ENCODE peak calls at places on chromosome 17, in ten cellular contexts. L is endothelial cell; Z is CD4-positive, alpha-beta memory T cell; I is mammary epithelial cell; A is left ventricle myocardium inferior; H is stimulated activated naive CD4-positive, alpha-beta T cell; J is renal cortical epithelial cell; W is activated CD8-positive, alpha-beta memory T cell treated with anti-CD3 and anti-CD28 coated beads for 1 hour; T is H4; F is stimulated activated CD8-positive, alpha-beta memory T cell treated with anti-CD3 and anti-CD28 coated beads, Interleukin-15, amount 100 ng/mL, for 24 hours. Y is an unnamed sample.

GRCh38 chr17:50636804-50637195 is 2.1 kb downstream of the ABCC3 start:
- DNase-seq in L (no peak), Z (no peak), I (no peak), A (no peak), H (no peak), J (no peak), W (no peak), T (no peak), F (no peak), Y (no peak)

GRCh38 chr17:6752068-6752909 is 3.6 kb upstream of the XAF1 start:
- DNase-seq in L (no peak), Z (no peak), I (peak), A (no peak), H (no peak), J (peak), W (no peak), T (peak), F (no peak), Y (peak)

GRCh38 chr17:76266244-76266938 is 1.2 kb downstream of the UBALD2 start:
- DNase-seq in L (no peak), Z (no peak), I (no peak), A (no peak), H (no peak), J (no peak), W (no peak), T (no peak), F (no peak), Y (no peak)

GRCh38 chr17:40448639-40449261 is 5.5 kb downstream of the IGFBP4 start:
- DNase-seq in L (no peak), Z (no peak), I (no peak), A (no peak), H (no peak), J (peak), W (no peak), T (no peak), F (no peak), Y (no peak)

GRCh38 chr17:70535986-70536385 is 366.7 kb downstream of the KCNJ2 start:
- DNase-seq in L (no peak), Z (no peak), I (peak), A (no peak), H (no peak), J (peak), W (no peak), T (peak), F (no peak), Y (no peak)

GRCh38 chr17:146983-147761 is 9.8 kb downstream of the SCGB1C2 start:
- DNase-seq in L (peak), Z (no peak), I (no peak), A (peak), H (no peak), J (no peak), W (no peak), T (no peak), F (no peak), Y (peak)

GRCh38 chr17:30380643-30381419 is 2.1 kb downstream of the CPD start:
- DNase-seq in L (no peak), Z (no peak), I (no peak), A (no peak), H (no peak), J (no peak), W (no peak), T (no peak), F (no peak), Y (no peak)

GRCh38 chr17:32569171-32570080 is 82.6 kb downstream of the CDK5R1 start:
- DNase-seq in L (no peak), Z (no peak), I (peak), A (no peak), H (no peak), J (peak), W (no peak), T (no peak), F (no peak), Y (no peak)

GRCh38 chr17:40019140-40019991 is 4.1 kb downstream of the CSF3 start:
- DNase-seq in L (no peak), Z (no peak), I (peak), A (no peak), H (no peak), J (no peak), W (no peak), T (no peak), F (no peak), Y (peak)

GRCh38 chr17:20086416-20087074 is 77.4 kb downstream of the SPECC1 start:
- DNase-seq in L (peak), Z (no peak), I (no peak), A (no peak), H (no peak), J (no peak), W (no peak), T (no peak), F (no peak), Y (no peak)

GRCh38 chr17:19538095-19539039 is 4.7 kb downstream of the SLC47A1 start:
- DNase-seq in L (no peak), Z (no peak), I (no peak), A (peak), H (no peak), J (peak), W (no peak), T (no peak), F (no peak), Y (no peak)

GRCh38 chr17:58121925-58122324 is 26.3 kb upstream of the OR4D1 start:
- DNase-seq in L (no peak), Z (peak), I (peak), A (no peak), H (peak), J (peak), W (no peak), T (peak), F (no peak), Y (no peak)

GRCh38 chr17:80419255-80419654 is 4.3 kb downstream of the ENDOV start:
- DNase-seq in L (no peak), Z (no peak), I (no peak), A (no peak), H (no peak), J (no peak), W (no peak), T (no peak), F (no peak), Y (no peak)

GRCh38 chr17:48066192-48066591 is 18.0 kb downstream of the NFE2L1 start:
- DNase-seq in L (no peak), Z (no peak), I (no peak), A (no peak), H (no peak), J (no peak), W (no peak), T (no peak), F (no peak), Y (no peak)

GRCh38 chr17:8237175-8237574 is 10.7 kb downstream of the CTC1 start:
- DNase-seq in L (no peak), Z (no peak), I (no peak), A (no peak), H (no peak), J (no peak), W (no peak), T (no peak), F (no peak), Y (no peak)

GRCh38 chr17:31825961-31826691 is 32.9 kb downstream of the COPRS start:
- DNase-seq in L (no peak), Z (no peak), I (peak), A (no peak), H (no peak), J (no peak), W (no peak), T (no peak), F (no peak), Y (no peak)

GRCh38 chr17:60563743-60564142 is 36.2 kb upstream of the PPM1D start:
- DNase-seq in L (no peak), Z (no peak), I (no peak), A (no peak), H (no peak), J (peak), W (no peak), T (no peak), F (no peak), Y (no peak)

GRCh38 chr17:2094891-2095535 is 40.1 kb downstream of the HIC1 start:
- DNase-seq in L (no peak), Z (no peak), I (no peak), A (peak), H (no peak), J (peak), W (no peak), T (no peak), F (no peak), Y (peak)

GRCh38 chr17:76808326-76808725 is 59.9 kb upstream of the MGAT5B start:
- DNase-seq in L (no peak), Z (no peak), I (no peak), A (no peak), H (no peak), J (no peak), W (no peak), T (no peak), F (no peak), Y (no peak)

GRCh38 chr17:6712058-6712853 is 913 bp downstream of the SLC13A5 start:
- DNase-seq in L (peak), Z (no peak), I (peak), A (no peak), H (no peak), J (peak), W (no peak), T (no peak), F (no peak), Y (no peak)

GRCh38 chr17:29570521-29570920 is 2.0 kb downstream of the TP53I13 start:
- DNase-seq in L (no peak), Z (no peak), I (no peak), A (no peak), H (no peak), J (no peak), W (no peak), T (no peak), F (no peak), Y (no peak)

GRCh38 chr17:80071116-80071980 is 30.0 kb upstream of the GAA start:
- DNase-seq in L (no peak), Z (no peak), I (no peak), A (peak), H (no peak), J (no peak), W (no peak), T (no peak), F (no peak), Y (peak)

GRCh38 chr17:80862341-80862969 is 129.2 kb upstream of the CHMP6 start:
- DNase-seq in L (no peak), Z (no peak), I (no peak), A (no peak), H (no peak), J (no peak), W (no peak), T (no peak), F (no peak), Y (no peak)

GRCh38 chr17:47615766-47616424 is 33.8 kb upstream of the KPNB1 start:
- DNase-seq in L (no peak), Z (peak), I (peak), A (no peak), H (peak), J (peak), W (no peak), T (peak), F (no peak), Y (no peak)

GRCh38 chr17:4162366-4162765 is 19.4 kb downstream of the CYB5D2 start:
- DNase-seq in L (no peak), Z (no peak), I (no peak), A (no peak), H (no peak), J (no peak), W (no peak), T (peak), F (no peak), Y (no peak)

GRCh38 chr17:1484586-1485310 is 7.7 kb downstream of the MYO1C start:
- DNase-seq in L (peak), Z (peak), I (peak), A (peak), H (peak), J (peak), W (no peak), T (peak), F (no peak), Y (peak)

GRCh38 chr17:55416470-55417052 is 5.1 kb downstream of the MMD start:
- DNase-seq in L (no peak), Z (no peak), I (no peak), A (no peak), H (no peak), J (peak), W (no peak), T (no peak), F (no peak), Y (no peak)